ENCODE peak calls at places on chromosomes 7 and 10, in eight cellular contexts. P is neural crest cell, W is right atrium auricular region, Q is cardiac septum, R is fibroblast of lung, E is GM20000, S is iris pigment epithelial cell, V is posterior vena cava. A is an unnamed sample.

GRCh38 chr10:6763417-6763816 is 183.3 kb upstream of the PRKCQ start:
- DNase-seq in V (no peak), P (no peak), E (no peak), R (no peak), S (no peak), W (no peak), Q (no peak), A (no peak)

GRCh38 chr10:98169379-98169778 is 34.9 kb downstream of the R3HCC1L start:
- DNase-seq in V (no peak), W (no peak), Q (no peak), S (no peak), R (no peak), E (no peak), P (no peak), A (no peak)

GRCh38 chr7:151838861-151839381 is 38.0 kb downstream of the PRKAG2 start:
- DNase-seq in V (peak), Q (no peak), E (no peak), S (no peak), R (no peak), P (no peak), W (no peak), A (no peak)

GRCh38 chr7:122311719-122312118 is 7.2 kb upstream of the FEZF1 start:
- DNase-seq in P (no peak), V (no peak), W (no peak), S (no peak), Q (no peak), R (no peak), E (no peak), A (no peak)

GRCh38 chr10:125823663-125824251 is 411 bp downstream of the BCCIP start:
- DNase-seq in R (peak), S (peak), P (peak), E (no peak), W (no peak), V (no peak), Q (no peak), A (no peak)

GRCh38 chr10:117348236-117348635 is 27.0 kb downstream of the PDZD8 start:
- DNase-seq in P (no peak), R (no peak), V (no peak), Q (no peak), E (no peak), S (no peak), W (no peak), A (no peak)

GRCh38 chr7:68892211-68892610 is 706.1 kb upstream of the AUTS2 start:
- DNase-seq in E (no peak), R (no peak), S (peak), P (no peak), W (no peak), Q (no peak), V (no peak), A (no peak)

GRCh38 chr7:151754142-151754590 is 122.7 kb downstream of the PRKAG2 start:
- DNase-seq in S (peak), P (peak), Q (peak), V (peak), W (peak), E (peak), R (peak), A (peak)

GRCh38 chr7:118872568-118872967 is 648.1 kb downstream of the ANKRD7 start:
- DNase-seq in Q (no peak), E (no peak), V (no peak), W (no peak), P (no peak), S (peak), R (no peak), A (no peak)

GRCh38 chr7:41599760-41600159 is 103.1 kb downstream of the INHBA start:
- DNase-seq in R (no peak), W (no peak), Q (no peak), P (no peak), E (no peak), S (no peak), V (no peak), A (no peak)

GRCh38 chr7:81457858-81458522 is 311.9 kb downstream of the HGF start:
- DNase-seq in E (no peak), S (peak), R (peak), V (no peak), Q (no peak), P (no peak), W (no peak), A (peak)

GRCh38 chr7:50156746-50157145 is 63.7 kb upstream of the ZPBP start:
- DNase-seq in W (no peak), P (no peak), S (no peak), Q (no peak), R (no peak), E (no peak), V (no peak), A (no peak)

GRCh38 chr10:9734218-9734617 is 1283.5 kb upstream of the CELF2 start:
- DNase-seq in Q (no peak), R (no peak), S (no peak), V (no peak), E (no peak), W (no peak), P (no peak), A (no peak)

GRCh38 chr10:116466715-116467422 is 39.2 kb downstream of the PNLIPRP3 start:
- DNase-seq in E (no peak), W (no peak), P (no peak), Q (no peak), V (no peak), S (no peak), R (no peak), A (no peak)

GRCh38 chr7:37409456-37409855 is 39.2 kb downstream of the ELMO1 start:
- DNase-seq in Q (no peak), V (no peak), W (no peak), E (no peak), R (no peak), P (no peak), S (no peak), A (no peak)

GRCh38 chr10:103550229-103550628 is 56.7 kb downstream of the NEURL1 start:
- DNase-seq in R (no peak), Q (no peak), V (peak), P (no peak), E (peak), S (no peak), W (no peak), A (no peak)

GRCh38 chr10:86035791-86036543 is 330.6 kb downstream of the GRID1 start:
- DNase-seq in V (no peak), P (no peak), R (no peak), Q (no peak), W (no peak), E (no peak), S (no peak), A (no peak)

GRCh38 chr10:125057158-125058001 is 103.0 kb downstream of the CTBP2 start:
- DNase-seq in W (peak), Q (no peak), E (peak), S (peak), R (peak), V (peak), P (peak), A (no peak)

GRCh38 chr10:32367793-32368453 is 21.0 kb upstream of the EPC1 start:
- DNase-seq in R (peak), P (peak), W (peak), E (peak), Q (peak), S (peak), V (no peak), A (peak)

GRCh38 chr10:110460111-110460809 is 37.4 kb upstream of the DUSP5 start:
- DNase-seq in W (peak), V (no peak), S (no peak), P (no peak), Q (no peak), E (no peak), R (no peak), A (peak)

GRCh38 chr7:43260980-43261878 is 148.8 kb downstream of the HECW1 start:
- DNase-seq in W (peak), S (peak), Q (peak), V (no peak), E (peak), R (peak), P (peak), A (peak)

GRCh38 chr10:128211953-128212727 is 85.9 kb upstream of the MKI67 start:
- DNase-seq in P (peak), V (peak), S (peak), W (peak), Q (peak), E (peak), R (peak), A (peak)

GRCh38 chr10:11091517-11092102 is 73.9 kb downstream of the CELF2 start:
- DNase-seq in P (no peak), S (no peak), W (no peak), Q (no peak), R (no peak), E (no peak), V (no peak), A (no peak)

A was measured in NCI-H1694 treated with DMSO at 0.1 percent for 48 hours.